ENCODE peak calls at places on chromosome 15, in five cellular contexts. C is SW 1271, U is progenitor cell of endocrine pancreas, E is T-helper 2 cell, R is AG09309. Z is an unnamed sample.

GRCh38 chr15:60179786-60180391 is 175.8 kb downstream of the FOXB1 start:
- DNase-seq in C (peak; percentile 61), U (no peak), E (no peak), R (peak; percentile 28), Z (peak; percentile 25)

GRCh38 chr15:101723161-101723873 is 956 bp downstream of the TARS3 start:
- DNase-seq in C (peak; percentile 32), U (no peak), E (peak; percentile 6), R (no peak), Z (peak; percentile 24)

GRCh38 chr15:78726870-78727551 is 84.3 kb downstream of the ADAMTS7 start:
- DNase-seq in C (peak; percentile 37), U (no peak), E (no peak), R (no peak), Z (peak; percentile 48)

GRCh38 chr15:73954188-73955145 is 28.2 kb downstream of the LOXL1 start:
- DNase-seq in C (no peak), U (no peak), E (no peak), R (no peak), Z (no peak)

GRCh38 chr15:57592426-57592825 is 722 bp downstream of the MYZAP start:
- DNase-seq in C (no peak), U (no peak), E (no peak), R (no peak), Z (no peak)

GRCh38 chr15:55434989-55435825 is 26.9 kb downstream of the PIERCE2 start:
- DNase-seq in C (peak; percentile 83), U (no peak), E (no peak), R (peak; percentile 23), Z (peak; percentile 26)

GRCh38 chr15:85411992-85412538 is 31.7 kb downstream of the AKAP13 start:
- DNase-seq in C (peak; percentile 57), U (no peak), E (no peak), R (no peak), Z (no peak)

GRCh38 chr15:98887976-98888375 is 119.6 kb downstream of the PGPEP1L start:
- DNase-seq in C (no peak), U (no peak), E (no peak), R (no peak), Z (no peak)

GRCh38 chr15:44033894-44034293 is 161.2 kb downstream of the FRMD5 start:
- DNase-seq in C (no peak), U (no peak), E (no peak), R (no peak), Z (no peak)

GRCh38 chr15:70563561-70564095 is 199.7 kb downstream of the UACA start:
- DNase-seq in C (no peak), U (no peak), E (no peak), R (no peak), Z (no peak)

GRCh38 chr15:84748274-84749110 is at the start of gene ZNF592:
- DNase-seq in C (peak; percentile 79), U (peak; percentile 69), E (peak; percentile 64), R (no peak), Z (peak; percentile 83)

GRCh38 chr15:40380636-40381035 is 1.9 kb upstream of the KNSTRN start:
- DNase-seq in C (no peak), U (no peak), E (no peak), R (no peak), Z (no peak)

GRCh38 chr15:91941871-91942270 is 88.4 kb downstream of the SLCO3A1 start:
- DNase-seq in C (no peak), U (no peak), E (no peak), R (no peak), Z (no peak)

GRCh38 chr15:80367094-80367493 is 37.1 kb upstream of the ARNT2 start:
- DNase-seq in C (peak; percentile 26), U (no peak), E (no peak), R (no peak), Z (no peak)

GRCh38 chr15:99511529-99511864 is 54.3 kb upstream of the MEF2A start:
- DNase-seq in C (no peak), U (no peak), E (no peak), R (peak; percentile 59), Z (no peak)

GRCh38 chr15:82910721-82911120 is 41.8 kb downstream of the HOMER2 start:
- DNase-seq in C (no peak), U (no peak), E (no peak), R (no peak), Z (no peak)

GRCh38 chr15:49468440-49468839 is 45.4 kb downstream of the FGF7 start:
- DNase-seq in C (no peak), U (no peak), E (no peak), R (no peak), Z (no peak)

GRCh38 chr15:34331809-34332208 is 5.8 kb downstream of the SLC12A6 start:
- DNase-seq in C (no peak), U (no peak), E (no peak), R (no peak), Z (no peak)

GRCh38 chr15:98743177-98743576 is 94.8 kb downstream of the IGF1R start:
- DNase-seq in C (no peak), U (no peak), E (no peak), R (no peak), Z (no peak)

GRCh38 chr15:70613259-70613658 is 150.1 kb downstream of the UACA start:
- DNase-seq in C (no peak), U (no peak), E (no peak), R (no peak), Z (no peak)

GRCh38 chr15:55108858-55109518 is 87.8 kb downstream of the RSL24D1 start:
- DNase-seq in C (peak; percentile 62), U (peak; percentile 64), E (peak; percentile 12), R (no peak), Z (peak; percentile 54)

Z was measured in colonic mucosa.